ENCODE peak calls at places on chromosomes 12 and 14, in seven cellular contexts. H is transverse colon, P is SK-N-SH, Q is HepG2, G is spleen, Y is A549, L is body of pancreas. A is an unnamed sample.

GRCh38 chr12:11576104-11576503 is 73.4 kb upstream of the ETV6 start:
- DNase-seq in Y (peak), P (no peak), Q (no peak), L (no peak), G (no peak), H (no peak), A (no peak)

GRCh38 chr12:52870361-52871290 is 21.8 kb upstream of the KRT78 start:
- DNase-seq in Y (peak), P (peak), H (peak), L (peak), Q (peak), G (peak), A (no peak)

GRCh38 chr14:25090281-25090680 is 40.3 kb upstream of the STXBP6 start:
- DNase-seq in P (no peak), H (no peak), Q (no peak), L (no peak), Y (no peak), G (no peak), A (no peak)

GRCh38 chr14:66624319-66624937 is 116.5 kb downstream of the GPHN start:
- DNase-seq in P (peak), Y (peak), L (peak), G (no peak), Q (peak), H (peak), A (peak)

GRCh38 chr12:120323772-120324171 is 3.8 kb downstream of the PLA2G1B start:
- DNase-seq in G (no peak), L (no peak), H (no peak), Y (no peak), Q (no peak), P (no peak), A (no peak)

GRCh38 chr12:10641735-10642500 is 28.5 kb upstream of the MAGOHB start:
- DNase-seq in P (no peak), H (peak), G (no peak), L (no peak), Y (no peak), Q (no peak), A (no peak)

GRCh38 chr14:91289464-91289863 is 45.0 kb upstream of the GPR68 start:
- DNase-seq in H (no peak), G (no peak), L (no peak), P (no peak), Q (no peak), Y (no peak), A (no peak)

GRCh38 chr12:22981711-22982110 is 356.7 kb downstream of the ETNK1 start:
- DNase-seq in H (no peak), L (no peak), G (no peak), Y (peak), P (no peak), Q (no peak), A (no peak)

GRCh38 chr14:21044106-21044618 is 2.0 kb downstream of the RNASE7 start:
- DNase-seq in Q (peak), L (peak), G (no peak), P (peak), Y (no peak), H (peak), A (no peak)

GRCh38 chr14:78902010-78902623 is 731.9 kb downstream of the NRXN3 start:
- DNase-seq in Q (peak), G (no peak), Y (peak), H (peak), L (peak), P (peak), A (peak)

GRCh38 chr14:92495041-92495440 is 18.5 kb upstream of the RIN3 start:
- DNase-seq in H (no peak), L (no peak), Y (peak), Q (no peak), G (peak), P (no peak), A (no peak)

DNA sequence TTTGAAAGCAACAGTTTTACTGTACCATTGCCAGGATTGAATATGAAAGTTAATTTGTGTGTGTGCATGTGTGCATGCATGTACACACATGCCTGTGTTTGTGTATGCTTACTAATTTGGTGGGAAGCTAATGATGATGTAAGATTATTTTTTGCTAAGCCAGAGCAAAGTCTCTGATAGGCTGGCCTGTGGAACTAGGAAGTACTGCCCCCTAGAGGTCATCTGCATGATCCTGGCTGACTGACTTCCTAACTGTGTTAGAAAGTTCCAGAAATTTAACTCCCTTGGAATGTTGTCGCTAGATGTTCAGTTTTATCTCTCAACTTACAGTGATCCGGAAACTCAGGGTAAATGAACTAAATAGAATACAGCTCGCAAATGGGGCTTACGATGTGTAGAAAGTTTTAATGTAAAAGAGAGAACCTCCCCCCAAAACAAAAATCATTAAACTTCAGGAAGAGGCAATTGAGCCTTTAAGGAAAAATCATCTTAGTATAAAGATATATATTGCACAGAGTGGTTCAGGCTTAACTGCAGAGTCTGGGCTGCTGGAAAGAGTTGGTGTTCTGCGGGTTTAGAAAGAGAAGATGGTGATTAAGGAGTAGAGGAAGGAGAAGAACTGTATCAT is 34.3 kb upstream of the SLC38A1 start:
- DNase-seq in H (peak), G (no peak), P (peak), Q (peak), L (peak), Y (peak), A (no peak)
- TF ChIP-seq CTCF in H (peak), G (peak), P (peak), Q (peak), L (peak), Y (peak), A (peak)

DNA sequence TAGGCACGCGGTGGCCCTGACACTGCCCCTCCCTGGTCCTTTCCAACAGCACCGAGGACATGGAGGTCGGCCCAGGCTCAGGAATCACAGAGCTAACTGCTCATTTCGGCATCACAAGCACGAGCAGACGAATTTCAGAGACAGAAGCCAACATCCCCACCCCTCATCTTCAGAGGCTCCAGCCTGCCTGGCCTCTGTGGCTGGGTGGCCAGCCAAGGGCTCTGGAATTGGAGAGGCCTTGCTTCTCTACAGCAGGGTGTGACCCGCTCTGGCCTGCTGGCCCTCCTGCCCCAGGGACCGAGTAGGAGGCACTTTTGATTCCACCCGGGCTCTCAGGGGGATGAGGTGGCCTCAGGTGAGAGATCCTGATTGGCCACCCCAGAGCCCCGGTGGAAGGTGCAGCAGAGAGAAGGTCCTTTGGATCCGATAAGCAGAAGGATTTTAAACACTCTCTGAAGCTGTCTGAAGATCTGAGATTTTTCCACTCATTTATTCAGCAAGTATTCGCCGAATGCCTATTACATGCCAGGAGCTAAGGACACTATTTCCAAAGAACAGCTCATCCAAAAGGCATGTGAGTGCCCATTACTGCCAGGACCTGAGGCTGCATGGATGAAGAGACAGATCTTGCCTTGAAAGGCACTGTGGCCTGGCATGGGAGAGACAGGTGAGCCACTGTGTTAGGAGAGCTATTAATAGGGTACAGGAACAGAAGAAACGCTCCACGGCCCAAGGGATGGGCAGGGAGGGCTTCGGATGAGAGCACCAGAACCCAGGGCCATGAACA is 10.3 kb downstream of the BAG5 start:
- DNase-seq in Y (no peak), G (no peak), L (peak), H (no peak), Q (no peak), P (no peak), A (no peak)
- H3K27ac ChIP-seq in Y (peak), G (no peak), L (no peak), H (peak), Q (no peak), P (peak), A (no peak)

GRCh38 chr14:75543258-75543657 is 21.0 kb downstream of the BATF start:
- DNase-seq in Y (no peak), P (no peak), Q (no peak), L (no peak), G (no peak), H (no peak), A (no peak)
- H3K4me3 ChIP-seq in Y (no peak), P (no peak), Q (no peak), L (no peak), G (no peak), H (no peak), A (no peak)

GRCh38 chr12:55637467-55637866 is 775 bp downstream of the OR10P1 start:
- DNase-seq in Q (no peak), P (no peak), G (no peak), L (no peak), H (no peak), Y (no peak), A (no peak)
- TF ChIP-seq CTCF in Q (no peak), P (no peak), G (no peak), L (no peak), H (no peak), Y (no peak), A (no peak)

GRCh38 chr12:123001467-123001866 is 21.0 kb downstream of the ARL6IP4 start:
- DNase-seq in Q (no peak), L (no peak), P (no peak), Y (no peak), G (no peak), H (no peak), A (no peak)

GRCh38 chr12:122999986-123000420 is 19.5 kb downstream of the ARL6IP4 start:
- DNase-seq in Q (no peak), Y (no peak), P (no peak), G (peak), H (no peak), L (no peak), A (no peak)

GRCh38 chr12:122999196-122999946 is 18.9 kb downstream of the ARL6IP4 start:
- DNase-seq in H (no peak), L (no peak), G (peak), P (no peak), Q (no peak), Y (no peak), A (no peak)

GRCh38 chr12:122998316-122998715 is 17.8 kb downstream of the ARL6IP4 start:
- DNase-seq in Q (no peak), Y (no peak), G (peak), H (no peak), L (no peak), P (no peak), A (no peak)

DNA sequence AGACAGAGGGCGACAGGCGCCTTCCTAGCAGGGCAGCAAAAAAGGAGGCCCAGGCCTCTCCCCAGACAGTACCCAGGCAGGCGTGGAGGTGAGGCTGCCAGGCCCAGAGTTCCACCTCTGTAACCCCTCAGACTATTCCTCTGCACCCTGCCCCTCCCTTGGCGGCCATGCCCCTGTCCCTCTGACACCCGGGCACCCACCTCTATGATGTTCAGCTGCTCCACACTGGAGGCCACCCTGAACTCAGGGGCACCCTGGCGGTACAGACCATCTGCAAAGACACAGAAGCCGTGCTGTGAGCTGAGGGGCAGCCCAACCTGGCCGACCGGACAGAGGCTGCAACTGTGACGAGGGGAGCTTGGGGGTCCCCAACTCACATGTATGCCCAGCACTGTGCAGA is 20.1 kb downstream of the ARL6IP4 start:
- DNase-seq in Q (no peak), Y (no peak), L (no peak), H (no peak), P (no peak), G (peak), A (no peak)
- H3K27ac ChIP-seq in Q (no peak), Y (no peak), L (no peak), H (no peak), P (no peak), G (no peak), A (no peak)

DNA sequence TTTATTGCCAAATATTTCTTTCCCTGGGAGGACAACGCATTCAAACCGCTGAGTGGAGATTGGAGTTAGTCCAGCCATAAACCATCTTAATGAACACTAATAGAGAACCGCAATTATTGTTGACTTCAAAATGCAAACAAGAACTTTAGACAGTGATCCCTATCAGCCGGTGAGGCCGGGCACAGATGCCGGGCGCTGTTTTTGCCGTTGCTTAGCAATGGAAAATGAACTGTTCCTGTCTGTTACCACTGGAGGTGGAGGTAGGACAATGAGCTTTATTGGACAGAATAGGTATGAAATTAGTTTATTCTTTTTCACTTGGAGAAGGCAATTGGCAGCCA is 216.8 kb downstream of the TTC8 start:
- DNase-seq in Y (no peak), P (peak), L (peak), H (peak), Q (peak), G (no peak), A (peak)
- H3K4me3 ChIP-seq in Y (no peak), P (peak), L (no peak), H (no peak), Q (peak), G (no peak), A (peak)

GRCh38 chr12:2751686-2752085 is 43.1 kb upstream of the FKBP4 start:
- DNase-seq in G (no peak), Y (peak), H (no peak), P (peak), Q (no peak), L (no peak), A (no peak)
- TF ChIP-seq CTCF in G (no peak), Y (no peak), H (no peak), P (no peak), Q (no peak), L (no peak), A (no peak)

GRCh38 chr12:31929140-31929526 is 30.1 kb upstream of the RESF1 start:
- DNase-seq in L (no peak), Q (no peak), G (no peak), P (no peak), Y (no peak), H (no peak), A (no peak)

GRCh38 chr12:31928246-31929139 is 30.7 kb upstream of the RESF1 start:
- DNase-seq in Q (no peak), H (peak), Y (no peak), L (no peak), P (no peak), G (no peak), A (no peak)

DNA sequence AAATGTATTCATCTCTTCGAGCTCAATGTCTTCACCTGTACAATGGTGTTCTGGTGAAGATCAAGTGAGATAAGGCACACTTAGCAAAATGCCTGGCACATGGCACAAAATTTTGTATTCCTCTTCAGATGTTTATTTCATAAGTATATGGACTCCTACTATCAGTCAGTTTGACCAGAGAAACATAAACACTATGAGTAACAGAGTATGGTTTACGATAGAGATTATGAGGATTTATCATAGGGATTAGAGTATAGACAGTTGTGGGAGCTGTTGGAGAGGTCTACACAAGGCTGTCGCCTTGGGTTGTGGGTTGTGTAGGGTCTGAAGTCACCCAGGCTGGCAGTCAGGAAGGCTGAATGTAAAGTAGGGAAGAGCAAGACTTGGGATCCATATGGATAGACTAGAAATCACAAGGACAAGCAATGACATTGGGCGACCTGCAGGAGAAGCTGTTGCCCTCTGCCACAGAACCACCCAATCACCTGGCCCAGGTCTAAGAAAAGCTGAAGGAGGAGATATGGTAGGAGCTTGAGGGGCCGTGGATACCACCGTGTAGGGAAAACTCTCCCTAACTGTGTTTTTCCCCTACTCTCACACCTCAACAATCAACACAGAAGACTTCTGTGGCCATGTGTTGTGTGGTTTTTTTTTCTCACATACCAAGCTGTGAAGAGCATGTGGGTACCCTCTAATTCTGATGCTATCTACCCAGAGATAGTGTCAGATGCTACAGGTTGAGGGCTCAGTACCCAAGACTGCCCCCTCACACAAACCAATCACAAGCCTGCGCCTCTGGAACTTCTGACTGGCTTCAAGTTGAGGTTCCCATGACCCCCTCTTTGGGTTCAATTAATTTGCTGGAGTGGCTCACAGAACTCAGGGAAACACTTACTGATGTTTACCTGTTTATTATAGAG is 27.2 kb upstream of the RESF1 start:
- DNase-seq in Q (no peak), H (no peak), Y (peak), G (no peak), L (no peak), P (no peak), A (no peak)
- H3K27ac ChIP-seq in Q (no peak), H (no peak), Y (no peak), G (no peak), L (no peak), P (no peak), A (no peak)

GRCh38 chr12:121957831-121958515 is 39.6 kb downstream of the CFAP251 start:
- DNase-seq in Y (no peak), Q (no peak), H (no peak), P (no peak), G (no peak), L (no peak), A (no peak)
- H3K4me3 ChIP-seq in Y (no peak), Q (no peak), H (no peak), P (no peak), G (no peak), L (no peak), A (no peak)